ENCODE peak calls at places on chromosomes 12 and 14, in eight cellular contexts. A is PC-9; Q is aorta; J is brain microvascular endothelial cell; T is effector memory CD4-positive, alpha-beta T cell; F is heart left ventricle; D is hepatocyte; W is PC-3. K is an unnamed sample.

GRCh38 chr12:40622246-40622838 is 69.9 kb upstream of the CNTN1 start:
- DNase-seq in W (peak; percentile 74), J (peak; percentile 47), F (no peak), D (peak; percentile 78), Q (no peak), A (peak; percentile 30), T (no peak), K (no peak)

GRCh38 chr12:116284401-116284800 is 6.9 kb upstream of the MED13L start:
- DNase-seq in Q (no peak), F (no peak), W (no peak), T (no peak), D (no peak), J (no peak), A (no peak), K (no peak)

GRCh38 chr14:76329951-76330350 is 46.0 kb upstream of the ESRRB start:
- DNase-seq in F (no peak), T (no peak), Q (no peak), W (no peak), A (no peak), J (no peak), D (no peak), K (no peak)

GRCh38 chr12:127642208-127642607 is 624.8 kb upstream of the TMEM132C start:
- DNase-seq in D (peak; percentile 19), Q (no peak), A (no peak), T (no peak), W (no peak), J (no peak), F (no peak), K (no peak)

GRCh38 chr12:52900896-52901714 is 3.8 kb downstream of the KRT8 start:
- DNase-seq in Q (no peak), A (no peak), F (no peak), D (no peak), J (no peak), W (no peak), T (no peak), K (no peak)

GRCh38 chr12:6765634-6766581 is at the start of gene PTMS:
- DNase-seq in J (peak; percentile 71), Q (peak; percentile 95), W (peak; percentile 78), D (peak; percentile 91), F (peak; percentile 94), A (peak; percentile 97), T (no peak), K (peak; percentile 35)

GRCh38 chr12:60684988-60685655 is 1089.3 kb downstream of the SLC16A7 start:
- DNase-seq in W (no peak), T (no peak), D (no peak), Q (peak; percentile 53), F (no peak), J (no peak), A (peak; percentile 50), K (no peak)

GRCh38 chr12:38392584-38393144 is 76.1 kb downstream of the ALG10B start:
- DNase-seq in W (peak; percentile 97), Q (no peak), T (no peak), J (no peak), F (no peak), D (peak; percentile 16), A (peak; percentile 67), K (no peak)

GRCh38 chr12:52197371-52198231 is 5.8 kb upstream of the KRT80 start:
- DNase-seq in D (no peak), F (no peak), J (no peak), T (no peak), W (no peak), Q (no peak), A (peak; percentile 57), K (peak; percentile 72)

GRCh38 chr14:102076793-102077759 is 9.8 kb downstream of the HSP90AA1 start:
- DNase-seq in A (no peak), T (no peak), F (no peak), J (no peak), D (no peak), W (peak; percentile 31), Q (peak; percentile 36), K (no peak)

GRCh38 chr12:22377731-22378496 is 43.4 kb upstream of the ST8SIA1 start:
- DNase-seq in Q (no peak), D (peak; percentile 13), W (peak; percentile 7), A (peak; percentile 22), T (no peak), J (peak; percentile 14), F (no peak), K (no peak)

GRCh38 chr12:64566882-64567517 is 43.3 kb upstream of the RASSF3 start:
- DNase-seq in T (no peak), F (no peak), Q (no peak), A (peak; percentile 11), D (no peak), J (no peak), W (no peak), K (no peak)

GRCh38 chr12:7645395-7646177 is 20.1 kb downstream of the APOBEC1 start:
- DNase-seq in D (peak; percentile 56), F (no peak), W (peak; percentile 58), Q (no peak), A (peak; percentile 21), T (no peak), J (peak; percentile 42), K (no peak)

GRCh38 chr12:124399622-124400021 is 104.7 kb downstream of the RFLNA start:
- DNase-seq in W (peak; percentile 51), T (no peak), Q (no peak), J (no peak), F (no peak), D (no peak), A (peak; percentile 34), K (no peak)

GRCh38 chr12:94616217-94616729 is 34.1 kb downstream of the TMCC3 start:
- DNase-seq in W (peak; percentile 76), Q (no peak), A (peak; percentile 34), F (no peak), D (peak; percentile 73), T (no peak), J (no peak), K (peak; percentile 87)

GRCh38 chr12:20474443-20474842 is 106.1 kb downstream of the PDE3A start:
- DNase-seq in A (no peak), Q (no peak), W (no peak), D (no peak), J (no peak), T (no peak), F (no peak), K (no peak)

GRCh38 chr14:59248170-59248569 is 59.7 kb downstream of the DAAM1 start:
- DNase-seq in D (no peak), A (no peak), T (no peak), F (no peak), Q (no peak), W (peak; percentile 38), J (no peak), K (no peak)

GRCh38 chr14:41785696-41786095 is 179.0 kb downstream of the LRFN5 start:
- DNase-seq in T (no peak), J (no peak), F (no peak), W (peak; percentile 21), Q (no peak), D (no peak), A (no peak), K (no peak)

GRCh38 chr12:26278266-26278665 is 82.9 kb downstream of the SSPN start:
- DNase-seq in Q (no peak), F (no peak), A (no peak), D (no peak), T (no peak), W (no peak), J (no peak), K (no peak)

GRCh38 chr14:100677152-100677924 is 49.4 kb upstream of the DLK1 start:
- DNase-seq in D (peak; percentile 63), A (no peak), F (no peak), J (no peak), Q (no peak), W (no peak), T (no peak), K (peak; percentile 28)

GRCh38 chr12:9002335-9002734 is 13.0 kb downstream of the KLRG1 start:
- DNase-seq in D (no peak), F (no peak), J (no peak), W (no peak), T (no peak), Q (no peak), A (no peak), K (no peak)

GRCh38 chr14:85597701-85598100 is 67.8 kb downstream of the FLRT2 start:
- DNase-seq in D (no peak), A (no peak), T (no peak), J (no peak), Q (no peak), F (no peak), W (no peak), K (no peak)
- H3K27ac ChIP-seq in D (no peak overlapping the region), A (no peak overlapping the region), T (no peak overlapping the region), J (no peak overlapping the region), Q (no peak overlapping the region), F (no peak overlapping the region), W (no peak overlapping the region), K (peak overlapping the region; percentile 76)

GRCh38 chr14:48788771-48789170 is 797.4 kb downstream of the RPS29 start:
- DNase-seq in T (no peak), D (no peak), A (no peak), J (no peak), Q (no peak), F (no peak), W (no peak), K (no peak)
- H3K36me3 ChIP-seq in T (no peaks in the 10 kb centered on the region), D (no peaks in the 10 kb centered on the region), A (no peaks in the 10 kb centered on the region), J (no peaks in the 10 kb centered on the region), Q (no peaks in the 10 kb centered on the region), F (no peaks in the 10 kb centered on the region), W (no peaks in the 10 kb centered on the region), K (no peaks in the 10 kb centered on the region)

DNA sequence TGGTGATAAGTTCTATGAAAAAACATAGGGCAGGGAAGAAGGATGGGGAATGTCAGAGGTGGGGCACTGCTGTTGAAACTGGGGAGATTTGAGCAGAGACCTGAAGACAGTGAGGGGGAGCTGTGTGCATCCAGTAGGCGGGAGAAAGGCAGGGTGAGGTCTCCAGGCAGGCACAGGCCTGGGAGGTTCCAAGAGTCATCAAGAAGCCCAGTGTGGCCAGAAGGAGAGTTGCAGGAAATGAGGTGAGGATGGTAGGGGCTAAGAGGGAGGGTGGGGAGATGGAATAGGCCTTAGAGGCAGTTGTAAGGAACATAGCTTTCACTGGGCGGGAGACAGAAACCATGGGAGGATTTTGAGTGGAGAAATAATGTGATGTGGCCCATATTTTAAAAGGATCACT is 341.8 kb downstream of the GLT1D1 start:
- DNase-seq in J (no peak), F (no peak), Q (no peak), A (no peak), D (no peak), W (no peak), T (no peak), K (no peak)
- H3K27ac ChIP-seq in J (no peak overlapping the region), F (no peak overlapping the region), Q (no peak overlapping the region), A (no peak overlapping the region), D (no peak overlapping the region), W (no peak overlapping the region), T (no peak overlapping the region), K (no peak overlapping the region)

GRCh38 chr14:64000749-64001148 is 147.9 kb downstream of the SYNE2 start:
- DNase-seq in Q (no peak), W (no peak), T (no peak), F (no peak), D (no peak), J (no peak), A (no peak), K (no peak)

GRCh38 chr14:64008016-64008415 is 155.2 kb downstream of the SYNE2 start:
- DNase-seq in J (no peak), F (no peak), Q (no peak), A (no peak), D (no peak), W (no peak), T (no peak), K (no peak)

DNA sequence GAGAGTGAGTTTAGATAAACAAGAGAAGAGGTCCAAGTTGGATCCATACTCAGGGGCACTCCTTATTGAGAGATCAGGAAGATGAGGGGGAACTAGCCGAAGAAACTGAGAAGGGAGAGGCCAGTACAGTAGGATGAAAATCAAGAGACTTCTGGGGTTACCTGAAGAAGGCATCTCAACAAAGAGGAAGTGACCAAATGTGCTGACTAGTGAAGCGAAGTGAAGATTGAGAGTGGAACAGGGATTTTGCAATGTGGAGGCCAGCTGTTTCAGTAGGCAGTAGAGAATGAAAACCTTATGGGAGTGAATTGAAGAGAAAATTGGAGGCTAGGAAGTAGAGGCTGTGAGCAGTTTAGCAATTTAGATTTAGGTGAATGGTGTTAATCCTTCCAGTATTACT is 153.0 kb downstream of the SYNE2 start:
- DNase-seq in F (no peak), J (no peak), D (no peak), A (no peak), T (no peak), W (no peak), Q (no peak), K (no peak)
- H3K36me3 ChIP-seq in F (peaks cover 7% of the 10 kb centered on the region), J (no peaks in the 10 kb centered on the region), D (no peaks in the 10 kb centered on the region), A (no peaks in the 10 kb centered on the region), T (peaks cover 58% of the 10 kb centered on the region), W (no peaks in the 10 kb centered on the region), Q (no peaks in the 10 kb centered on the region), K (no peaks in the 10 kb centered on the region)